ENCODE peak calls at places on chromosomes 12 and 14, in six cellular contexts. S is astrocyte of the spinal cord, R is left ventricle myocardium inferior, W is dorsolateral prefrontal cortex, A is mucosa of descending colon, K is heart right ventricle. X is an unnamed sample.

GRCh38 chr14:68612049-68612448 is 180.8 kb downstream of the ZFP36L1 start:
- DNase-seq in S (no peak), R (peak), W (no peak), A (no peak), K (peak), X (peak)

GRCh38 chr14:23398348-23398747 is 9.7 kb downstream of the MYH6 start:
- DNase-seq in S (no peak), R (no peak), W (no peak), A (no peak), K (no peak), X (no peak)

GRCh38 chr14:99604766-99605298 is 825 bp upstream of the CCDC85C start:
- DNase-seq in S (peak), R (no peak), W (no peak), A (no peak), K (peak), X (peak)

GRCh38 chr14:68552075-68552474 is 240.8 kb downstream of the ZFP36L1 start:
- DNase-seq in S (no peak), R (no peak), W (no peak), A (no peak), K (no peak), X (no peak)

GRCh38 chr12:116293687-116294463 is 16.4 kb upstream of the MED13L start:
- DNase-seq in S (no peak), R (no peak), W (no peak), A (no peak), K (no peak), X (no peak)

GRCh38 chr12:59452259-59452658 is 143.6 kb upstream of the SLC16A7 start:
- DNase-seq in S (peak), R (no peak), W (no peak), A (no peak), K (no peak), X (peak)

GRCh38 chr12:232731-233614 is 19.0 kb upstream of the SLC6A12 start:
- DNase-seq in S (no peak), R (no peak), W (no peak), A (no peak), K (no peak), X (no peak)

GRCh38 chr12:49334681-49335080 is 2.3 kb downstream of the C1QL4 start:
- DNase-seq in S (no peak), R (no peak), W (no peak), A (no peak), K (no peak), X (no peak)

GRCh38 chr14:103522649-103523582 is at the start of gene CKB:
- DNase-seq in S (no peak), R (peak), W (peak), A (peak), K (peak), X (peak)

GRCh38 chr14:68666206-68666730 is 126.6 kb downstream of the ZFP36L1 start:
- DNase-seq in S (no peak), R (no peak), W (no peak), A (no peak), K (no peak), X (no peak)

GRCh38 chr12:55720071-55720564 is at the start of gene RDH5:
- DNase-seq in S (peak), R (peak), W (no peak), A (peak), K (peak), X (peak)

GRCh38 chr14:94337274-94337673 is 14.1 kb upstream of the SERPINA6 start:
- DNase-seq in S (peak), R (no peak), W (no peak), A (no peak), K (no peak), X (no peak)

GRCh38 chr14:62162998-62163589 is 400.9 kb downstream of the SNAPC1 start:
- DNase-seq in S (peak), R (no peak), W (no peak), A (no peak), K (no peak), X (peak)

GRCh38 chr12:12384601-12385321 is 27.9 kb downstream of the BORCS5 start:
- DNase-seq in S (peak), R (no peak), W (no peak), A (no peak), K (no peak), X (no peak)

GRCh38 chr12:77060136-77060882 is 5.1 kb downstream of the E2F7 start:
- DNase-seq in S (no peak), R (no peak), W (no peak), A (no peak), K (no peak), X (no peak)

GRCh38 chr12:127381043-127381668 is 885.8 kb upstream of the TMEM132C start:
- DNase-seq in S (peak), R (peak), W (peak), A (peak), K (peak), X (peak)

GRCh38 chr14:58272589-58273372 is 25.6 kb upstream of the ARID4A start:
- DNase-seq in S (peak), R (no peak), W (no peak), A (no peak), K (no peak), X (no peak)

GRCh38 chr12:51911788-51912711 is 4.7 kb downstream of the ACVRL1 start:
- DNase-seq in S (no peak), R (no peak), W (no peak), A (peak), K (peak), X (no peak)

GRCh38 chr12:608921-609320 is 54.3 kb downstream of the NINJ2 start:
- DNase-seq in S (no peak), R (no peak), W (no peak), A (no peak), K (no peak), X (peak)

GRCh38 chr14:60102389-60102788 is 10.7 kb downstream of the PCNX4 start:
- DNase-seq in S (peak), R (no peak), W (no peak), A (no peak), K (no peak), X (peak)

GRCh38 chr14:53840444-53840843 is 116.2 kb downstream of the BMP4 start:
- DNase-seq in S (no peak), R (no peak), W (no peak), A (no peak), K (no peak), X (no peak)

GRCh38 chr14:53838374-53838773 is 118.3 kb downstream of the BMP4 start:
- DNase-seq in S (no peak), R (no peak), W (no peak), A (no peak), K (no peak), X (no peak)

GRCh38 chr14:53845813-53846693 is 110.6 kb downstream of the BMP4 start:
- DNase-seq in S (no peak), R (no peak), W (no peak), A (no peak), K (no peak), X (no peak)

GRCh38 chr14:53842938-53843337 is 113.7 kb downstream of the BMP4 start:
- DNase-seq in S (peak), R (no peak), W (no peak), A (no peak), K (no peak), X (peak)

GRCh38 chr14:53841109-53842099 is 115.2 kb downstream of the BMP4 start:
- DNase-seq in S (no peak), R (no peak), W (no peak), A (no peak), K (no peak), X (no peak)
- H3K4me3 ChIP-seq in S (no peak), R (no peak), W (no peak), A (no peak), K (no peak), X (no peak)

DNA sequence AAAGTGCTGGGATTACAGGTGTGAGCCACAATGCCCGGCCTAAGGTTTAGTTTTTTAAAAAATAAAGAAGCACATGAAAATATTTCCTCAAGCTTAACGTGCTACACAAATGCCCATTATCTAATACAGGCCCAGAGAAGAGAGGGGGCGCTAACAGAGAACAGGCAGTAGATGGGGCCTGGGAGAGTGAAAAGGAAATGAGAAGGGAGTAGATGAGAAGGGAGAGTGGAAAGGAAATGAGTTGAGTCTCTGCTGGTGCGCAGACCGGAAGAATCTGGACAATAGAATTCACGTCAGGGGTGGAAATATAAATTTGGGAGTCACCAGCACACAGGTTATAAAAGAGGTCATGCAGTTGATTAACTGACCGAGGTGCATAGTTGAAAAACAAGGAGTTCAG is 10.7 kb downstream of the PXN start:
- DNase-seq in S (no peak), R (no peak), W (no peak), A (no peak), K (no peak), X (no peak)
- TF ChIP-seq CTCF in S (no peak), R (peak), W (peak), A (no peak), K (peak), X (no peak)

GRCh38 chr12:54258286-54258685 is 21.6 kb downstream of the CBX5 start:
- DNase-seq in S (peak), R (no peak), W (no peak), A (no peak), K (no peak), X (peak)

GRCh38 chr12:54262403-54262925 is 17.5 kb downstream of the CBX5 start:
- DNase-seq in S (peak), R (no peak), W (no peak), A (no peak), K (no peak), X (peak)

GRCh38 chr12:54257332-54257731 is 22.6 kb downstream of the CBX5 start:
- DNase-seq in S (no peak), R (no peak), W (no peak), A (no peak), K (no peak), X (no peak)

GRCh38 chr12:54261817-54262402 is 18.0 kb downstream of the CBX5 start:
- DNase-seq in S (no peak), R (no peak), W (no peak), A (no peak), K (no peak), X (peak)

GRCh38 chr12:54259194-54260011 is 20.5 kb downstream of the CBX5 start:
- DNase-seq in S (peak), R (peak), W (peak), A (peak), K (peak), X (peak)
- H3K4me3 ChIP-seq in S (peak), R (peak), W (peak), A (no peak), K (peak), X (peak)

DNA sequence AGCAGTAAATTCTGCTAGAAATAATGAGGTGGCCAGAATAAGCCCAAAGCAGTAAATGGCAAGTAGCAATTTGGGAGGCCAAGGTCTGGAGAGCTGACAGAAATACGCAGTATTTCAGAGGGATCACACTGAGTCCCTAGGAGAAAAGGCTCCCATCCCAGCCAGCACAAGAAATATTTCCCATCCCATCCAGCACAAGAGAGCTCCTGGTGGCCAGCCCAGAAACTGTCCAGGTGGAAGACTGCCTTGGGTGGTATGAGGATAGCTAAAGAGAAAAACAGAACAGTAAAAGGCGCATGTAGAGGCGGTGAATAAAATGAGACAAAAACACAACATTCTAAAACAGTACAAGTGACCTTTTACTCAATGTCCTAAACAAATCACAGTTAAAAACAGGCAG is 120.7 kb downstream of the HECTD4 start:
- DNase-seq in S (no peak), R (no peak), W (no peak), A (no peak), K (no peak), X (peak)
- TF ChIP-seq CTCF in S (peak), R (peak), W (no peak), A (no peak), K (peak), X (peak)

GRCh38 chr12:104299842-104300481 is 3.6 kb upstream of the EID3 start:
- DNase-seq in S (no peak), R (no peak), W (no peak), A (no peak), K (no peak), X (peak)
- H3K4me3 ChIP-seq in S (no peak), R (no peak), W (no peak), A (no peak), K (no peak), X (no peak)

DNA sequence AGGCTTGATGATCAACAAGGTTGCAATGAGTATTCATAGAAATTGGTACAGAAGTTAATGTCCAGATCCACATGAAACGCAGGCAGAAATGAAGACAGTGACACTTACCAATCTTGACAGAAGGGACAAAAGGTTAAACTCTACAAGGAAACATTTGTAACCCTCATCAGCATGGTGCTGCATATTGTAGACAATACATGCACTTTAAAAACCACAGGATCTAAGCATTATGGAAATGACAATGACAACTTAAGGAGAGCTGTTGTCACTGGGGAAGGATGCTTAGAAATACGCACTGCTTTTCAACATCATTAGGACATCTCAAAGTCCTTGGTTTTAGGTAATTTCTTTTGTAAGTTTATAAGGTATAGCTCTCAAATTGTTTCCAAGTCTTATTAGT is 130.6 kb downstream of the ATP23 start:
- DNase-seq in S (no peak), R (no peak), W (no peak), A (no peak), K (no peak), X (no peak)
- TF ChIP-seq CTCF in S (no peak), R (no peak), W (no peak), A (no peak), K (no peak), X (no peak)

GRCh38 chr14:64541971-64542838 is 1.7 kb downstream of the HSPA2 start:
- DNase-seq in S (no peak), R (peak), W (no peak), A (no peak), K (no peak), X (no peak)

GRCh38 chr14:64544607-64545312 is 4.2 kb downstream of the HSPA2 start:
- DNase-seq in S (no peak), R (no peak), W (no peak), A (no peak), K (no peak), X (peak)

GRCh38 chr14:64540208-64541202 is at the start of gene HSPA2:
- DNase-seq in S (peak), R (peak), W (peak), A (peak), K (peak), X (peak)

GRCh38 chr14:64541261-64541970 is 875 bp downstream of the HSPA2 start:
- DNase-seq in S (no peak), R (peak), W (no peak), A (peak), K (no peak), X (peak)

DNA sequence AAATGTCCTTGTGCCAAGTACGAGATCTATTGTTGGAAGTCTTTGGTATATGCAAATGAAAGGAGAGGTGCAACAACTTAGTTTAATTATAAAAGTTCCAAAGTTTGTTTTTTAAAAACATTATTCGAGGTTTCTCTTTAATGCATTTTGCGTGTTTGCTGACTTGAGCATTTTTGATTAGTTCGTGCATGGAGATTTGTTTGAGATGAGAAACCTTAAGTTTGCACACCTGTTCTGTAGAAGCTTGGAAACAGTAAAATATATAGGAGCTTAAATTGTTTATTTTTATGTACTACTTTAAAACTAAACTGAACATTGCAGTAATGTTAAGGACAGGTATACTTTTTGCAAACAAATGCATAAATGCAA is 2.3 kb downstream of the HSPA2 start:
- DNase-seq in S (no peak), R (no peak), W (no peak), A (no peak), K (no peak), X (no peak)
- H3K4me3 ChIP-seq in S (peak), R (peak), W (peak), A (no peak), K (peak), X (peak)

DNA sequence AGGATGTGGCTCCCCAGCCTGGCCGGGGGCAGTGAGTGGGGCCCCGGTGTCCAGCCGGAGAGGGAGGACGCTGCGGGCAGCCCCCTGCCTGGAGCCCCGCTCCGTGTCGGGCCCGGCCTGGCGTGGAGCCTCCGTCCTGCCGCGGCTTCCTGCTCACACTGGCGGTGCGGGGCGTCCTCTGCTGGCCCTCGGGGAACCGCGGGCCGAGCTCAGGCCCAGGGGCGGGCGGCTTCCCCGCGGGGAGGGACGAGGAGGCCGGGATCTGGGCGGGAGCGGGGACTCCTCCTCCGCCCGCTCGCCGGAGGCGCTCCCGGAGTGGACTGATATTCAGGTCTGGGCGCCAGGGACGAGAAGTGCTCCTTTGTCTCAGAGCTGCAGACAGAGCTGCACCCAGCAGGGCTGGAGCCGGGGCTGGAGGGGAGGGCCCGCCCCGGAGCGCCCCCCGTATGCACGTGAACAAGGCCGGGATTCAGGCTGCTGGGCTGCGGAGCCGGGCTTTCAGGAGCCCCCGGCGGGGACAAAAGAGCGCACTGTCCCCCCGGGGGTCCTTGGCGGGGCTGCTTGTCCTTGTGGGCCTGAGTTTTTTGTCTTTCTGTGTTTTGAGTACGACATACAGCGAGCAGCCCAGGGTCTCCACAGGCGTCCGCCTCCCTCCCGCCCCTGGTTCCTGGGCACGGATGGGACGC is 2.3 kb downstream of the MMP17 start:
- DNase-seq in S (peak), R (peak), W (peak), A (peak), K (peak), X (peak)
- TF ChIP-seq CTCF in S (peak), R (peak), W (peak), A (no peak), K (peak), X (peak)